ENCODE peak calls at places on chromosomes 4 and X, in four cellular contexts. F is tibial artery, S is mucosa of descending colon, D is foreskin keratinocyte. J is an unnamed sample.
A peak's percentile ranks its signal among the peaks of the same experiment; 100 is the strongest.

GRCh38 chrX:132488819-132489255 is at the start of gene MBNL3:
- DNase-seq in S (peak; percentile 70), F (peak; percentile 68), D (peak; percentile 36), J (peak; percentile 15)

GRCh38 chr4:22986881-22987280 is 294.1 kb downstream of the GBA3 start:
- DNase-seq in S (no peak), D (no peak), F (no peak), J (no peak)

GRCh38 chrX:12975999-12976558 is 1.2 kb downstream of the TMSB4X start:
- DNase-seq in D (no peak), F (peak; percentile 63), S (peak; percentile 63), J (no peak)

GRCh38 chr4:53619431-53619830 is 28.1 kb upstream of the LNX1 start:
- DNase-seq in D (no peak), F (no peak), S (no peak), J (no peak)

GRCh38 chr4:177222776-177223175 is 86.9 kb upstream of the NEIL3 start:
- DNase-seq in D (no peak), S (no peak), F (no peak), J (no peak)

GRCh38 chr4:118968006-118968405 is 79.4 kb downstream of the SYNPO2 start:
- DNase-seq in S (no peak), F (peak; percentile 89), D (no peak), J (peak; percentile 91)

GRCh38 chr4:53764761-53765490 is 173.6 kb upstream of the LNX1 start:
- DNase-seq in D (no peak), S (no peak), F (no peak), J (no peak)

GRCh38 chr4:36327400-36327799 is 46.0 kb downstream of the DTHD1 start:
- DNase-seq in F (no peak), S (no peak), D (no peak), J (no peak)

GRCh38 chrX:119981286-119982070 is 37.9 kb upstream of the NKAP start:
- DNase-seq in F (no peak), D (no peak), S (no peak), J (no peak)

GRCh38 chr4:6942238-6942800 is 32.7 kb downstream of the TBC1D14 start:
- DNase-seq in S (peak; percentile 59), F (no peak), D (peak; percentile 81), J (no peak)

GRCh38 chr4:6944311-6945051 is 34.9 kb downstream of the TBC1D14 start:
- DNase-seq in F (no peak), S (peak; percentile 72), D (no peak), J (no peak)

GRCh38 chr4:6943012-6943869 is 33.6 kb downstream of the TBC1D14 start:
- DNase-seq in F (no peak), D (no peak), S (peak; percentile 74), J (no peak)

GRCh38 chr4:6945052-6945409 is 35.4 kb downstream of the TBC1D14 start:
- DNase-seq in D (no peak), F (no peak), S (no peak), J (no peak)

DNA sequence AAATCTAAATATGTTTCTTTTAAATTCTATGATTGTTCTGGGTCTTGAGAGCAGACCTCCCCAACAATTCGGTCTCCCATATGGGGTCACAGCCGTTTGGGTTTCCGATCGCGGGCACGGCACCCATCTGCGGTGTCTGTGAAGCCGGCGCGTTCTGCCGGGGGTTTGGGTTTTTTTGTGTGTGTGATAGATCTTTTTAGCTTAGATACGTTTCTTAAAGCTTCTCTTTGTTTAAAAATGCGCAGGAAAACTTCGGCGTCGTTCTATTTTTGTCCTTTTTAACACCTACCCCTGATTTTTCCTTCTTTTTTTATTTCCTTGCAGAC is 34.2 kb downstream of the TBC1D14 start:
- DNase-seq in D (no peak), S (no peak), F (no peak), J (no peak)
- H3K4me1 ChIP-seq in D (peaks cover 15% of the 10 kb centered on the region), S (peaks cover 68% of the 10 kb centered on the region), F (peaks cover 31% of the 10 kb centered on the region), J (no peaks in the 10 kb centered on the region)

GRCh38 chrX:72046447-72046846 is 85.3 kb downstream of the RTL5 start:
- DNase-seq in F (no peak), S (no peak), D (peak; percentile 4), J (no peak)

GRCh38 chrX:72050011-72050410 is 81.7 kb downstream of the RTL5 start:
- DNase-seq in S (no peak), F (no peak), D (no peak), J (no peak)

GRCh38 chrX:72045552-72046277 is 86.0 kb downstream of the RTL5 start:
- DNase-seq in D (peak; percentile 79), S (no peak), F (no peak), J (no peak)

GRCh38 chrX:72051589-72051988 is 80.1 kb downstream of the RTL5 start:
- DNase-seq in F (no peak), S (no peak), D (no peak), J (no peak)

DNA sequence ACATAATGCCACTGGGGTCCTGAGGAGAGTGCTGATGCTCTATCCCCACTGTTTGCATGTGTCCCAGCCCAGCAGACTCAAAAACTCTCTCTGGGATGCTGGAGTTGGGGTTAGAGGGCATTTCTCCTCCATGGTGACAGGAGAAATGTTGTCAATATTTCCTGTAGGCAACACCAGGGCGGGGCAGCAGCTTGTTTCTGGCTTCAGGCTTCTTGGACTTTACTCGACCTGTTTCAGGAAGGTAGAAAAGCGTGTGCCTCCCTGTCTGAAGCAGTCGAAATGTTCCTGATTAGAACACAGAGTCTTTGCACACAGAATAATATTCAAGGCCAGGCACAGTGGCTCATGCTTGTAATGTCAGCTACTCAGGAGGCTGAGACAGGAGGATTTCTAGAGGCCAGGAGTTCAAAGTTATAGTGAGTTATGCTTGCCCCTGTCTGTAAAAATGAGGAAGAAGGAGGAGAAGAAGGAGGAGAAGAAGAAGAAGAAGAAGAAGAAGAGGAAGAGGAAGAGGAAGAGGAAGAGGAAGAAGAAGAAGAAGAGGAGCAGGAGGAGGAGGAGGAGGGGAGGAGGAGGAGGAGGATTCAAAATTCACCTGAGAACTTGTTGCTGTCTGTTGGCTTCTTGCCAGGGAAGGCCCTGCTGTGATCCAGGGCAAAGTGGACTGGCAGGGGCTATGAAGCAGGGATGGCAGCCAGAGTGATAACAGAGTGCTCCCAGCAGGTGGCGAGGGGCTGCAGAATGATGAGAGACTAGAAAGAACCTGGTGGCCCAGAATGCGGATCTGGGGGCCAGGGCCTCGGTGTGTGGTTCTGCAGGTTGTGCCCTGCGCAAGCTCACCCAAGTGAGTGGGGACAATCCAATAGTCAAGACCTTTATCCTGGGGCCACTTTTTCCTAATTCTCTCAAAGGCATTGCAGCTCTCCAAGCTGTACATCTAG is 82.9 kb downstream of the RTL5 start:
- DNase-seq in S (peak; percentile 34), F (peak; percentile 16), D (no peak), J (no peak)
- TF ChIP-seq CTCF in S (no peak), F (no peak), D (no peak), J (no peak)

GRCh38 chr4:169059294-169060201 is 49.5 kb upstream of the CBR4 start:
- DNase-seq in D (no peak), F (peak; percentile 72), S (no peak), J (peak; percentile 21)
- H3K4me1 ChIP-seq in D (no peaks in the 10 kb centered on the region), F (peaks cover 31% of the 10 kb centered on the region), S (peaks cover 28% of the 10 kb centered on the region), J (peaks cover 32% of the 10 kb centered on the region)

GRCh38 chrX:82649645-82650044 is 858.4 kb upstream of the POU3F4 start:
- DNase-seq in F (no peak), S (no peak), D (no peak), J (no peak)

DNA sequence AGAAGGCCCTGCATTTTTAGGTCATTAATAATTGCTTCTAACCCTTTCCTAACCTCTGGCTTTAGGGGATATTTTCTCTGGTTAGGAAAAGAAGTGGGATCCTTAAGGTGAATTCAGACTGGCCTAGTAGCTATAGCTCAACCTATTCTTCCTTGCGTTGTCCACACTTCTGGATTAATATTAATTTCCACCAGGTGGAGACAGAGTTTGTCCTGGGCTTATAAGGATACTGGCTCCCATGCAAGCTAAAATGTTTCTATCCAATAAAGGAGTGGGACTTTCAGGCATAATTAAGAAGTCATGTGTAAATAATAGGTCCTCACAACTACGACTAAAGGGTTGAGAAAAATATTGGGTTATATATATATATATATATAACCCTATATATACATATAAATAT is 860.0 kb upstream of the POU3F4 start:
- DNase-seq in D (no peak), S (no peak), F (no peak), J (no peak)
- TF ChIP-seq CTCF in D (no peak), S (no peak), F (peak; percentile 39), J (no peak)